ENCODE peak calls at places on chromosomes 4 and X, in four cellular contexts. One of them, this sample, is unnamed.

GRCh38 chr4:8336412-8337075 is 67.0 kb downstream of the HTRA3 start:
- DNase-seq in H9: no peak
- DNase-seq in IMR-90: peak; percentile 55
- DNase-seq in mesendoderm: no peak
- DNase-seq in this sample: peak; percentile 10

GRCh38 chrX:132022863-132023116 is 312 bp upstream of the STK26 start:
- DNase-seq in H9: no peak
- DNase-seq in IMR-90: no peak
- DNase-seq in mesendoderm: no peak
- DNase-seq in this sample: no peak

GRCh38 chr4:106034205-106034604 is 138.9 kb downstream of the NPNT start:
- DNase-seq in H9: no peak
- DNase-seq in IMR-90: no peak
- DNase-seq in mesendoderm: no peak
- DNase-seq in this sample: peak; percentile 46

GRCh38 chr4:10157478-10158354 is 41.1 kb upstream of the WDR1 start:
- DNase-seq in H9: peak; percentile 74
- DNase-seq in IMR-90: peak; percentile 81
- DNase-seq in mesendoderm: peak; percentile 90
- DNase-seq in this sample: peak; percentile 65

GRCh38 chr4:123415977-123416376 is 19.4 kb downstream of the SPRY1 start:
- DNase-seq in H9: no peak
- DNase-seq in IMR-90: peak; percentile 45
- DNase-seq in mesendoderm: no peak
- DNase-seq in this sample: peak; percentile 81

GRCh38 chrX:38806875-38807601 is 5.8 kb downstream of the MID1IP1 start:
- DNase-seq in H9: no peak
- DNase-seq in IMR-90: no peak
- DNase-seq in mesendoderm: peak; percentile 36
- DNase-seq in this sample: peak; percentile 5

GRCh38 chrX:152072236-152072635 is 66.1 kb downstream of the MAGEA10 start:
- DNase-seq in H9: no peak
- DNase-seq in IMR-90: peak; percentile 0
- DNase-seq in mesendoderm: no peak
- DNase-seq in this sample: peak; percentile 1

GRCh38 chr4:132992686-132993085 is 156.4 kb upstream of the PCDH10 start:
- DNase-seq in H9: no peak
- DNase-seq in IMR-90: no peak
- DNase-seq in mesendoderm: no peak
- DNase-seq in this sample: no peak

GRCh38 chr4:62531250-62531649 is 1331.1 kb downstream of the ADGRL3 start:
- DNase-seq in H9: peak; percentile 39
- DNase-seq in IMR-90: no peak
- DNase-seq in mesendoderm: peak; percentile 53
- DNase-seq in this sample: no peak

GRCh38 chr4:104942990-104943758 is 203.5 kb upstream of the TET2 start:
- DNase-seq in H9: no peak
- DNase-seq in IMR-90: no peak
- DNase-seq in mesendoderm: no peak
- DNase-seq in this sample: no peak

GRCh38 chr4:153788419-153789276 is at the start of gene SFRP2:
- DNase-seq in H9: peak; percentile 92
- DNase-seq in IMR-90: no peak
- DNase-seq in mesendoderm: peak; percentile 91
- DNase-seq in this sample: peak; percentile 35

GRCh38 chr4:38605794-38606586 is 58.0 kb upstream of the KLF3 start:
- DNase-seq in H9: no peak
- DNase-seq in IMR-90: no peak
- DNase-seq in mesendoderm: peak; percentile 7
- DNase-seq in this sample: peak; percentile 42

GRCh38 chr4:18075823-18076433 is 54.4 kb upstream of the LCORL start:
- DNase-seq in H9: peak; percentile 50
- DNase-seq in IMR-90: peak; percentile 12
- DNase-seq in mesendoderm: peak; percentile 64
- DNase-seq in this sample: no peak

GRCh38 chrX:7146703-7147430 is 645 bp upstream of the STS start:
- DNase-seq in H9: peak; percentile 27
- DNase-seq in IMR-90: no peak
- DNase-seq in mesendoderm: no peak
- DNase-seq in this sample: peak; percentile 19

GRCh38 chrX:7149421-7149820 is 1.5 kb upstream of the PUDP start:
- DNase-seq in H9: no peak
- DNase-seq in IMR-90: no peak
- DNase-seq in mesendoderm: no peak
- DNase-seq in this sample: peak; percentile 24

GRCh38 chrX:7147978-7148824 is at the start of gene PUDP:
- DNase-seq in H9: peak; percentile 81
- DNase-seq in IMR-90: peak; percentile 83
- DNase-seq in mesendoderm: peak; percentile 83
- DNase-seq in this sample: peak; percentile 77

GRCh38 chrX:7146026-7146702 is 1.3 kb upstream of the STS start:
- DNase-seq in H9: no peak
- DNase-seq in IMR-90: no peak
- DNase-seq in mesendoderm: no peak
- DNase-seq in this sample: peak; percentile 18

GRCh38 chrX:7147431-7147977 is at the start of gene STS:
- DNase-seq in H9: peak; percentile 34
- DNase-seq in IMR-90: peak; percentile 14
- DNase-seq in mesendoderm: peak; percentile 46
- DNase-seq in this sample: peak; percentile 30
- H3K4ac ChIP-seq in H9: no peak within 1 kb of the TSS
- H3K4ac ChIP-seq in IMR-90: peak within 1 kb of the TSS; percentile 90
- H3K4ac ChIP-seq in mesendoderm: no peak within 1 kb of the TSS
- H3K4ac ChIP-seq in this sample: peak within 1 kb of the TSS; percentile 87

GRCh38 chr4:186701788-186702187 is 21.9 kb downstream of the FAT1 start:
- DNase-seq in H9: no peak
- DNase-seq in IMR-90: no peak
- DNase-seq in mesendoderm: no peak
- DNase-seq in this sample: no peak
- H3K4ac ChIP-seq in H9: no peak overlapping the region
- H3K4ac ChIP-seq in IMR-90: no peak overlapping the region
- H3K4ac ChIP-seq in mesendoderm: no peak overlapping the region
- H3K4ac ChIP-seq in this sample: no peak overlapping the region

GRCh38 chr4:6984611-6985115 is 58.5 kb upstream of the TADA2B start:
- DNase-seq in H9: no peak
- DNase-seq in IMR-90: no peak
- DNase-seq in mesendoderm: no peak
- DNase-seq in this sample: no peak

GRCh38 chr4:6987566-6987920 is 55.6 kb upstream of the TADA2B start:
- DNase-seq in H9: no peak
- DNase-seq in IMR-90: peak; percentile 37
- DNase-seq in mesendoderm: peak; percentile 82
- DNase-seq in this sample: peak; percentile 43

GRCh38 chr4:6988016-6988715 is 55.0 kb upstream of the TADA2B start:
- DNase-seq in H9: no peak
- DNase-seq in IMR-90: no peak
- DNase-seq in mesendoderm: no peak
- DNase-seq in this sample: peak; percentile 28

GRCh38 chr4:6986781-6987565 is 56.2 kb upstream of the TADA2B start:
- DNase-seq in H9: peak; percentile 95
- DNase-seq in IMR-90: peak; percentile 90
- DNase-seq in mesendoderm: peak; percentile 95
- DNase-seq in this sample: peak; percentile 94

DNA sequence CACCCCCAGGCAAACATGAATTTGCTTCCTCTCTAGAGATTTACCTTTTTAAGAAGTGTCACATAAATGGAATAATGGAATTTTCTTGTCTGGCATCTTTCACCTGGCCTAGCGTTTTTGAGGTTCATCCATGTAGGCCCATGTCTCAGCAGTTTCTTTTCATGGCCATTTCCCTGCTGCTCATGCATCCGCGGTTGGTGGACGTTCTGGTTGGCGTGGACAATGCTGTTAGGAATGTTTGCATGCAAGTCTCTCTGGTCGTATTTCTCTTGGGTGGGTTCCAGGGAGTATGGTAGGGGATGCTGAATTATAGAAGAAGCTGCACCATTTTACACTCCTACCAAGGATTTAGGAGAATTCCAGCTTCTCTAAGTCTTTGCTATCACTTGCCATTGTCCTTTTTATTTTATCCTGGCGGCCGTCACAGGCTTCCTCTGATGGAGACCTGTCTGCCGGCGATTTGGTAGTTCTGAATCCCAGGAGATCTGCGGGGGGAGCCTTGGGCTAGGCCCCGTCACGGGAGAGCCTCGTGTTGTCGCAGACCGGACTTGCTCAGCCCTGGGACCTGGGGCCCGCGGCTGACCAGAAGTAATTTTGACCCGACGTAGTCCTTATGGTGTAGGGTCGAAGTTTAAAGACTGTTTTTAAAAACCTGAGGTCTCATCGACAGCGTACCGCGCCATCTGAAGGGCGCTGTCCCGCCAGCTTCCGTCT is 56.9 kb upstream of the TADA2B start:
- DNase-seq in H9: no peak
- DNase-seq in IMR-90: peak; percentile 84
- DNase-seq in mesendoderm: peak; percentile 60
- DNase-seq in this sample: peak; percentile 69
- H3K4ac ChIP-seq in H9: no peak overlapping the region
- H3K4ac ChIP-seq in IMR-90: peak overlapping the region; percentile 52
- H3K4ac ChIP-seq in mesendoderm: no peak overlapping the region
- H3K4ac ChIP-seq in this sample: peak overlapping the region; percentile 66

GRCh38 chr4:139556735-139557505 is 901 bp upstream of the SETD7 start:
- DNase-seq in H9: peak; percentile 64
- DNase-seq in IMR-90: no peak
- DNase-seq in mesendoderm: peak; percentile 81
- DNase-seq in this sample: peak; percentile 58
- H3K4ac ChIP-seq in H9: no peak overlapping the region
- H3K4ac ChIP-seq in IMR-90: peak overlapping the region; percentile 86
- H3K4ac ChIP-seq in mesendoderm: no peak overlapping the region
- H3K4ac ChIP-seq in this sample: peak overlapping the region; percentile 9

DNA sequence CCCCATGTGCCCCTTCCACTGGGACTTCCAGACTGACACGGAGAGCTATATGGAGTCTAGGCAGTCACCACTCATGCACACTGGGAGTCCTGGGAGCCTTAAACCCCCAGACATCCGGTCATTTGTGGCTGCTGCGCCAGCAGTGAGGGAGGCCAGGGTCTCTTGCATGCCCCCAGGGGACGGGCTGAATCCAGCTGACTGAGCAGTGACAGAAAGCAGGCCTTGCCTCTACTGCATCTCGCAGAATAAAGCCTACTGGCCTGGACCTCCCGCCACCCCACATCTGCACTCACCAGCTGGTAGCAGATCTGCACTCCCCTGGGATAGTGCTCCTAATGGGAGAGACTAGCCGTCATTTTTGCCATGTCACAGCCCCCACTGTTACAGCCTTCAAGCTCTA is 1234.2 kb downstream of the FAM133A start:
- DNase-seq in H9: no peak
- DNase-seq in IMR-90: no peak
- DNase-seq in mesendoderm: no peak
- DNase-seq in this sample: no peak
- H3K4ac ChIP-seq in H9: no peak overlapping the region
- H3K4ac ChIP-seq in IMR-90: no peak overlapping the region
- H3K4ac ChIP-seq in mesendoderm: no peak overlapping the region
- H3K4ac ChIP-seq in this sample: no peak overlapping the region

This sample was measured in mesenchymal stem cell.